ENCODE peak calls at places on chromosomes 3 and 15, in eight cellular contexts. E, V, W, B, R, M, T and Q are unnamed samples.

GRCh38 chr3:62065985-62066693 is 307.2 kb downstream of the FEZF2 start:
- DNase-seq in E (peak), V (peak), W (no peak), B (no peak), R (no peak), M (no peak), T (no peak), Q (no peak)

GRCh38 chr15:79092382-79092781 is 1.8 kb upstream of the RASGRF1 start:
- DNase-seq in E (no peak), V (no peak), W (no peak), B (no peak), R (no peak), M (no peak), T (no peak), Q (no peak)

GRCh38 chr3:53850895-53851294 is 4.5 kb downstream of the IL17RB start:
- DNase-seq in E (peak), V (peak), W (no peak), B (no peak), R (no peak), M (no peak), T (no peak), Q (no peak)

GRCh38 chr3:20043398-20043797 is 3.2 kb downstream of the KAT2B start:
- DNase-seq in E (peak), V (peak), W (no peak), B (no peak), R (no peak), M (peak), T (no peak), Q (no peak)

GRCh38 chr3:177208746-177209145 is 11.5 kb upstream of the TBL1XR1 start:
- DNase-seq in E (no peak), V (no peak), W (no peak), B (no peak), R (no peak), M (no peak), T (no peak), Q (no peak)

GRCh38 chr15:67030036-67030762 is 35.2 kb upstream of the SMAD3 start:
- DNase-seq in E (peak), V (no peak), W (peak), B (peak), R (no peak), M (no peak), T (no peak), Q (no peak)

GRCh38 chr3:151206196-151206595 is 3.2 kb upstream of the GPR171 start:
- DNase-seq in E (no peak), V (no peak), W (no peak), B (no peak), R (no peak), M (no peak), T (no peak), Q (no peak)

GRCh38 chr15:25245801-25246622 is 192.8 kb downstream of the UBE3A start:
- DNase-seq in E (no peak), V (no peak), W (no peak), B (no peak), R (no peak), M (no peak), T (no peak), Q (no peak)

GRCh38 chr15:73078722-73079121 is 26.5 kb downstream of the NEO1 start:
- DNase-seq in E (peak), V (peak), W (peak), B (peak), R (no peak), M (no peak), T (no peak), Q (peak)

GRCh38 chr3:133827136-133827535 is 21.5 kb downstream of the SRPRB start:
- DNase-seq in E (no peak), V (no peak), W (no peak), B (no peak), R (no peak), M (no peak), T (no peak), Q (no peak)

GRCh38 chr15:89122532-89123525 is 34.6 kb downstream of the ABHD2 start:
- DNase-seq in E (no peak), V (peak), W (no peak), B (no peak), R (no peak), M (no peak), T (no peak), Q (peak)

GRCh38 chr3:23440416-23441294 is 237.5 kb downstream of the UBE2E2 start:
- DNase-seq in E (no peak), V (no peak), W (no peak), B (no peak), R (no peak), M (peak), T (no peak), Q (no peak)

GRCh38 chr3:101061312-101061711 is 68.1 kb upstream of the ABI3BP start:
- DNase-seq in E (no peak), V (no peak), W (no peak), B (no peak), R (no peak), M (no peak), T (no peak), Q (peak)

GRCh38 chr3:197466586-197467399 is 89.0 kb downstream of the BDH1 start:
- DNase-seq in E (peak), V (peak), W (no peak), B (no peak), R (no peak), M (no peak), T (peak), Q (peak)

GRCh38 chr3:131033480-131034080 is 6.9 kb downstream of the NEK11 start:
- DNase-seq in E (peak), V (peak), W (peak), B (peak), R (peak), M (peak), T (peak), Q (peak)

GRCh38 chr3:196920733-196921132 is 21.6 kb downstream of the NCBP2 start:
- DNase-seq in E (no peak), V (no peak), W (no peak), B (no peak), R (no peak), M (no peak), T (no peak), Q (no peak)

GRCh38 chr15:85380217-85380859 is at the start of gene AKAP13:
- DNase-seq in E (peak), V (peak), W (peak), B (peak), R (peak), M (peak), T (peak), Q (peak)

GRCh38 chr3:7249493-7250076 is 388.7 kb downstream of the GRM7 start:
- DNase-seq in E (no peak), V (no peak), W (no peak), B (no peak), R (no peak), M (no peak), T (peak), Q (no peak)

GRCh38 chr3:193865879-193866480 is 270.0 kb upstream of the HES1 start:
- DNase-seq in E (no peak), V (no peak), W (no peak), B (no peak), R (no peak), M (no peak), T (no peak), Q (no peak)

GRCh38 chr15:45543051-45543450 is 20.5 kb upstream of the SLC30A4 start:
- DNase-seq in E (no peak), V (no peak), W (no peak), B (no peak), R (no peak), M (no peak), T (no peak), Q (no peak)

GRCh38 chr15:61857169-61857829 is 202.9 kb downstream of the VPS13C start:
- DNase-seq in E (no peak), V (no peak), W (no peak), B (no peak), R (no peak), M (peak), T (no peak), Q (no peak)

GRCh38 chr3:168165390-168166269 is 69.9 kb upstream of the GOLIM4 start:
- DNase-seq in E (peak), V (peak), W (peak), B (peak), R (peak), M (peak), T (peak), Q (peak)

GRCh38 chr3:26474706-26475105 is 147.9 kb upstream of the LRRC3B start:
- DNase-seq in E (no peak), V (no peak), W (no peak), B (no peak), R (no peak), M (no peak), T (no peak), Q (no peak)

GRCh38 chr3:14623569-14624051 is 28.0 kb upstream of the CCDC174 start:
- DNase-seq in E (no peak), V (peak), W (no peak), B (no peak), R (no peak), M (no peak), T (no peak), Q (peak)

GRCh38 chr3:164537485-164537884 is 540.8 kb downstream of the SI start:
- DNase-seq in E (no peak), V (no peak), W (no peak), B (no peak), R (no peak), M (no peak), T (no peak), Q (no peak)

GRCh38 chr15:84034831-84035753 is 200.5 kb upstream of the GOLGA6L4 start:
- DNase-seq in E (peak), V (peak), W (peak), B (peak), R (peak), M (peak), T (peak), Q (peak)

GRCh38 chr3:155676252-155676981 is 68.5 kb downstream of the PLCH1 start:
- DNase-seq in E (peak), V (peak), W (peak), B (peak), R (no peak), M (no peak), T (peak), Q (peak)

GRCh38 chr3:173957646-173958045 is 560.1 kb downstream of the NLGN1 start:
- DNase-seq in E (no peak), V (no peak), W (no peak), B (no peak), R (no peak), M (no peak), T (no peak), Q (no peak)

DNA sequence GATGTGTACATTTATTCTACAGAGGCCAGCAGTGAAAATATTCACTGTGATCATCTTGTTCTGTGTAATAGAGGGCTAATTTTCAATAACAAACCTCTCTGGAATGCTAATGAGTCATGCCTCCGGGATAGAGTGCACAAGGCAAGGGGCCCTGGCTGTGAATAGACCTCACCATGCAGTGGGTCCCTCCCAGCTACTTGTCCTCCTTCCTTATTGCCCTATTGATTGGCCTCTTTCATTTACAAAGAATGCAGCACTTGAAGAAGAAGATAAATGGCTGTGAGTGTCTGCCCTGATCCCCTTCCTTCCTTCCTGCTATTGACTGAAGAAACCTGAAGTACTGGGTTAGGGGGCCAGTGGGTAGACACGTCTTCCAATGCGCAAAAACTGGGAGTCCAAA is 436.3 kb downstream of the WDR72 start:
- DNase-seq in E (peak), V (no peak), W (no peak), B (no peak), R (no peak), M (no peak), T (no peak), Q (peak)
- TF ChIP-seq EZH2phosphoT487 in E (no peak), V (no peak), W (no peak), B (no peak), R (no peak), M (no peak), T (no peak), Q (no peak)

GRCh38 chr15:49424954-49425353 is 1.9 kb downstream of the FGF7 start:
- DNase-seq in E (no peak), V (peak), W (no peak), B (no peak), R (no peak), M (no peak), T (no peak), Q (no peak)

GRCh38 chr15:49427369-49427768 is 4.3 kb downstream of the FGF7 start:
- DNase-seq in E (no peak), V (no peak), W (no peak), B (no peak), R (no peak), M (no peak), T (no peak), Q (no peak)

GRCh38 chr15:49423021-49423420 is at the start of gene FGF7:
- DNase-seq in E (peak), V (peak), W (peak), B (peak), R (no peak), M (peak), T (no peak), Q (no peak)

GRCh38 chr15:49421991-49422390 is 1.1 kb upstream of the FGF7 start:
- DNase-seq in E (peak), V (peak), W (peak), B (peak), R (peak), M (peak), T (peak), Q (peak)

GRCh38 chr15:49423906-49424520 is 971 bp downstream of the FGF7 start:
- DNase-seq in E (no peak), V (peak), W (no peak), B (no peak), R (no peak), M (no peak), T (no peak), Q (no peak)
- H3K4me3 ChIP-seq in E (peak), V (peak), W (no peak), B (no peak), R (no peak), M (no peak), T (no peak), Q (no peak)

GRCh38 chr3:67653425-67654098 is 850 bp downstream of the SUCLG2 start:
- DNase-seq in E (no peak), V (peak), W (no peak), B (peak), R (no peak), M (peak), T (no peak), Q (peak)
- H2AFZ ChIP-seq in E (peak), V (peak), W (peak), B (peak), R (no peak), M (peak), T (peak), Q (peak)

DNA sequence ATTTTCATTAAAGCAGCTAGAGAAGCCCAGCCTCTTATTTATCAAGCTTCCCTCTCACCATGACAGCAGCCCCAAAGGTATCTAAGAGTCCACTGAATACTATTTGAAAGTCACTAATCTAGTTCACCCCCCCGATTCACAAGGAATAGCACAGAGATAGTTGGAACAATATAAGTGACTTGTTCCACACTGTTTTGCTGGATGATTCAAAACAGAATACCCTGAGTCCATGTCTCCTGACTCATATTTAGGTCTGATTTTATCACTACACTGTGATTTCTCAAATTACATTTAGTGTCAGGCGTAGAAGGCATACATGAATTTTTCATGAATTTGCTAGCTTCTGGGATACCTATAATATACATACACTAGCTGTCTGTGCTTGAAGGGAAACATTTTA is 18.7 kb upstream of the EOGT start:
- DNase-seq in E (no peak), V (peak), W (no peak), B (no peak), R (no peak), M (no peak), T (peak), Q (peak)
- TF ChIP-seq EZH2phosphoT487 in E (no peak), V (no peak), W (no peak), B (no peak), R (no peak), M (no peak), T (no peak), Q (no peak)